ENCODE peak calls at places on chromosomes 1 and 21, in nine cellular contexts. One of them, this sample, is unnamed. For H3K27me3 and H3K4me1, the result is how much of the 10 kb centered on the place peaks cover.

GRCh38 chr1:150976879-150977694 is 2.5 kb upstream of the CERS2 start:
- DNase-seq in effector memory CD4-positive, alpha-beta T cell: peak
- DNase-seq in heart left ventricle: peak
- DNase-seq in endodermal cell: peak
- DNase-seq in ovary: peak
- DNase-seq in cardiac muscle cell: peak
- DNase-seq in K562: peak
- DNase-seq in IMR-90: no peak
- DNase-seq in fibroblast of lung: no peak
- DNase-seq in this sample: peak

GRCh38 chr21:29334717-29335428 is 36.2 kb downstream of the BACH1 start:
- DNase-seq in effector memory CD4-positive, alpha-beta T cell: no peak
- DNase-seq in heart left ventricle: no peak
- DNase-seq in endodermal cell: no peak
- DNase-seq in ovary: no peak
- DNase-seq in cardiac muscle cell: no peak
- DNase-seq in K562: no peak
- DNase-seq in IMR-90: peak
- DNase-seq in fibroblast of lung: peak
- DNase-seq in this sample: no peak

GRCh38 chr1:93620841-93621210 is 60.8 kb downstream of the BCAR3 start:
- DNase-seq in effector memory CD4-positive, alpha-beta T cell: no peak
- DNase-seq in heart left ventricle: no peak
- DNase-seq in endodermal cell: peak
- DNase-seq in ovary: no peak
- DNase-seq in cardiac muscle cell: no peak
- DNase-seq in K562: peak
- DNase-seq in IMR-90: no peak
- DNase-seq in fibroblast of lung: peak
- DNase-seq in this sample: no peak

GRCh38 chr1:60415696-60416095 is 342.1 kb upstream of the C1orf87 start:
- DNase-seq in effector memory CD4-positive, alpha-beta T cell: no peak
- DNase-seq in heart left ventricle: no peak
- DNase-seq in endodermal cell: no peak
- DNase-seq in ovary: no peak
- DNase-seq in cardiac muscle cell: no peak
- DNase-seq in K562: no peak
- DNase-seq in IMR-90: no peak
- DNase-seq in fibroblast of lung: no peak
- DNase-seq in this sample: no peak

GRCh38 chr1:53627666-53628065 is 111.3 kb downstream of the GLIS1 start:
- DNase-seq in effector memory CD4-positive, alpha-beta T cell: no peak
- DNase-seq in heart left ventricle: no peak
- DNase-seq in endodermal cell: peak
- DNase-seq in ovary: no peak
- DNase-seq in cardiac muscle cell: no peak
- DNase-seq in K562: no peak
- DNase-seq in IMR-90: no peak
- DNase-seq in fibroblast of lung: no peak
- DNase-seq in this sample: no peak

GRCh38 chr1:210726621-210727020 is 397.9 kb downstream of the HHAT start:
- DNase-seq in effector memory CD4-positive, alpha-beta T cell: no peak
- DNase-seq in heart left ventricle: no peak
- DNase-seq in endodermal cell: peak
- DNase-seq in ovary: no peak
- DNase-seq in cardiac muscle cell: peak
- DNase-seq in K562: peak
- DNase-seq in IMR-90: peak
- DNase-seq in fibroblast of lung: peak
- DNase-seq in this sample: peak

GRCh38 chr1:199335496-199335895 is 692.0 kb upstream of the NR5A2 start:
- DNase-seq in effector memory CD4-positive, alpha-beta T cell: no peak
- DNase-seq in heart left ventricle: no peak
- DNase-seq in endodermal cell: no peak
- DNase-seq in ovary: no peak
- DNase-seq in cardiac muscle cell: no peak
- DNase-seq in K562: no peak
- DNase-seq in IMR-90: peak
- DNase-seq in fibroblast of lung: peak
- DNase-seq in this sample: no peak

GRCh38 chr1:187921426-187921825 is 1092.7 kb downstream of the PLA2G4A start:
- DNase-seq in effector memory CD4-positive, alpha-beta T cell: no peak
- DNase-seq in heart left ventricle: no peak
- DNase-seq in endodermal cell: no peak
- DNase-seq in ovary: no peak
- DNase-seq in cardiac muscle cell: no peak
- DNase-seq in K562: no peak
- DNase-seq in IMR-90: peak
- DNase-seq in fibroblast of lung: peak
- DNase-seq in this sample: no peak

GRCh38 chr1:240559781-240560180 is 52.2 kb downstream of the GREM2 start:
- DNase-seq in effector memory CD4-positive, alpha-beta T cell: no peak
- DNase-seq in heart left ventricle: no peak
- DNase-seq in endodermal cell: no peak
- DNase-seq in ovary: no peak
- DNase-seq in cardiac muscle cell: no peak
- DNase-seq in K562: no peak
- DNase-seq in IMR-90: no peak
- DNase-seq in fibroblast of lung: peak
- DNase-seq in this sample: no peak

GRCh38 chr1:196407358-196408041 is 200.7 kb downstream of the KCNT2 start:
- DNase-seq in effector memory CD4-positive, alpha-beta T cell: no peak
- DNase-seq in heart left ventricle: no peak
- DNase-seq in endodermal cell: no peak
- DNase-seq in ovary: no peak
- DNase-seq in cardiac muscle cell: peak
- DNase-seq in K562: no peak
- DNase-seq in IMR-90: peak
- DNase-seq in fibroblast of lung: peak
- DNase-seq in this sample: no peak

GRCh38 chr1:220124542-220124941 is 30.6 kb downstream of the IARS2 start:
- DNase-seq in effector memory CD4-positive, alpha-beta T cell: no peak
- DNase-seq in heart left ventricle: no peak
- DNase-seq in endodermal cell: no peak
- DNase-seq in ovary: no peak
- DNase-seq in cardiac muscle cell: no peak
- DNase-seq in K562: no peak
- DNase-seq in IMR-90: peak
- DNase-seq in fibroblast of lung: peak
- DNase-seq in this sample: no peak

GRCh38 chr1:62285984-62286481 is 33.2 kb downstream of the KANK4 start:
- DNase-seq in effector memory CD4-positive, alpha-beta T cell: no peak
- DNase-seq in heart left ventricle: no peak
- DNase-seq in endodermal cell: peak
- DNase-seq in ovary: no peak
- DNase-seq in cardiac muscle cell: no peak
- DNase-seq in K562: no peak
- DNase-seq in IMR-90: no peak
- DNase-seq in fibroblast of lung: no peak
- DNase-seq in this sample: peak

GRCh38 chr1:85372683-85373446 is 92.1 kb downstream of the DDAH1 start:
- DNase-seq in effector memory CD4-positive, alpha-beta T cell: no peak
- DNase-seq in heart left ventricle: no peak
- DNase-seq in endodermal cell: no peak
- DNase-seq in ovary: no peak
- DNase-seq in cardiac muscle cell: no peak
- DNase-seq in K562: no peak
- DNase-seq in IMR-90: peak
- DNase-seq in fibroblast of lung: peak
- DNase-seq in this sample: no peak

GRCh38 chr21:33286600-33287456 is 20.7 kb downstream of the IL10RB start:
- DNase-seq in effector memory CD4-positive, alpha-beta T cell: no peak
- DNase-seq in heart left ventricle: peak
- DNase-seq in endodermal cell: no peak
- DNase-seq in ovary: peak
- DNase-seq in cardiac muscle cell: no peak
- DNase-seq in K562: no peak
- DNase-seq in IMR-90: peak
- DNase-seq in fibroblast of lung: peak
- DNase-seq in this sample: peak

GRCh38 chr1:147168626-147169058 is 3.6 kb downstream of the PRKAB2 start:
- DNase-seq in effector memory CD4-positive, alpha-beta T cell: no peak
- DNase-seq in heart left ventricle: no peak
- DNase-seq in endodermal cell: peak
- DNase-seq in ovary: no peak
- DNase-seq in cardiac muscle cell: peak
- DNase-seq in K562: no peak
- DNase-seq in IMR-90: peak
- DNase-seq in fibroblast of lung: peak
- DNase-seq in this sample: peak

GRCh38 chr1:75131593-75132420 is 2.4 kb upstream of the LHX8 start:
- DNase-seq in effector memory CD4-positive, alpha-beta T cell: no peak
- DNase-seq in heart left ventricle: no peak
- DNase-seq in endodermal cell: peak
- DNase-seq in ovary: no peak
- DNase-seq in cardiac muscle cell: no peak
- DNase-seq in K562: no peak
- DNase-seq in IMR-90: no peak
- DNase-seq in fibroblast of lung: no peak
- DNase-seq in this sample: no peak
- H3K27me3 ChIP-seq in effector memory CD4-positive, alpha-beta T cell: under half
- H3K27me3 ChIP-seq in heart left ventricle: half or more
- H3K27me3 ChIP-seq in endodermal cell: half or more
- H3K27me3 ChIP-seq in ovary: under half
- H3K27me3 ChIP-seq in cardiac muscle cell: half or more
- H3K27me3 ChIP-seq in K562: half or more
- H3K27me3 ChIP-seq in IMR-90: half or more
- H3K27me3 ChIP-seq in fibroblast of lung: half or more
- H3K27me3 ChIP-seq in this sample: under half

GRCh38 chr1:63817152-63817667 is 43.4 kb downstream of the ROR1 start:
- DNase-seq in effector memory CD4-positive, alpha-beta T cell: no peak
- DNase-seq in heart left ventricle: no peak
- DNase-seq in endodermal cell: no peak
- DNase-seq in ovary: no peak
- DNase-seq in cardiac muscle cell: peak
- DNase-seq in K562: no peak
- DNase-seq in IMR-90: peak
- DNase-seq in fibroblast of lung: peak
- DNase-seq in this sample: peak

GRCh38 chr1:63813829-63814277 is 40.0 kb downstream of the ROR1 start:
- DNase-seq in effector memory CD4-positive, alpha-beta T cell: no peak
- DNase-seq in heart left ventricle: no peak
- DNase-seq in endodermal cell: no peak
- DNase-seq in ovary: peak
- DNase-seq in cardiac muscle cell: no peak
- DNase-seq in K562: no peak
- DNase-seq in IMR-90: peak
- DNase-seq in fibroblast of lung: peak
- DNase-seq in this sample: peak

GRCh38 chr1:63819795-63820194 is 46.0 kb downstream of the ROR1 start:
- DNase-seq in effector memory CD4-positive, alpha-beta T cell: no peak
- DNase-seq in heart left ventricle: no peak
- DNase-seq in endodermal cell: no peak
- DNase-seq in ovary: no peak
- DNase-seq in cardiac muscle cell: no peak
- DNase-seq in K562: no peak
- DNase-seq in IMR-90: no peak
- DNase-seq in fibroblast of lung: no peak
- DNase-seq in this sample: no peak

GRCh38 chr1:63818567-63819340 is 44.9 kb downstream of the ROR1 start:
- DNase-seq in effector memory CD4-positive, alpha-beta T cell: no peak
- DNase-seq in heart left ventricle: no peak
- DNase-seq in endodermal cell: no peak
- DNase-seq in ovary: no peak
- DNase-seq in cardiac muscle cell: no peak
- DNase-seq in K562: no peak
- DNase-seq in IMR-90: no peak
- DNase-seq in fibroblast of lung: no peak
- DNase-seq in this sample: no peak

DNA sequence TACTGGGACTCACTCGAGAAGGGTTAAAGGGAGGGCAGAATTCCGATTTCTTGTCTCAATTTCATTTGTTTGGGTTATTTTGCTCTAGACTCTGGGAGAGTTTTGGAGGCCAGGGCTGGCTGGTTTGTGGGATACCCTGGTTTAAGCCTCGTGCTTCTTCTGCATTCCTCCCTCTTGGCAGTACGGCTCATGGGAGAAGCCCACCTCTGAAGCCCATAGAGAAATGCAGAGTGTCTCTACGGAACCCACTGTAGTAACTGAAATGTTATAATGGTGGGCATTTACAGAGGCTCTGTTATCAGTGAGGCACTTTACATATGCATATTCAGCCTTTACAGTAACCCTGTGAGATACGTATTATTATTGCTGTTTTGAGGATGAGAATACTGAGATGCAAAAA is 43.9 kb downstream of the ROR1 start:
- DNase-seq in effector memory CD4-positive, alpha-beta T cell: no peak
- DNase-seq in heart left ventricle: no peak
- DNase-seq in endodermal cell: no peak
- DNase-seq in ovary: no peak
- DNase-seq in cardiac muscle cell: no peak
- DNase-seq in K562: no peak
- DNase-seq in IMR-90: no peak
- DNase-seq in fibroblast of lung: no peak
- DNase-seq in this sample: no peak
- H3K4me1 ChIP-seq in effector memory CD4-positive, alpha-beta T cell: under half
- H3K4me1 ChIP-seq in heart left ventricle: half or more
- H3K4me1 ChIP-seq in endodermal cell: under half
- H3K4me1 ChIP-seq in ovary: under half
- H3K4me1 ChIP-seq in cardiac muscle cell: under half
- H3K4me1 ChIP-seq in K562: under half
- H3K4me1 ChIP-seq in IMR-90: under half
- H3K4me1 ChIP-seq in fibroblast of lung: under half
- H3K4me1 ChIP-seq in this sample: under half

GRCh38 chr1:186022184-186022583 is 288.0 kb downstream of the HMCN1 start:
- DNase-seq in effector memory CD4-positive, alpha-beta T cell: no peak
- DNase-seq in heart left ventricle: no peak
- DNase-seq in endodermal cell: no peak
- DNase-seq in ovary: no peak
- DNase-seq in cardiac muscle cell: no peak
- DNase-seq in K562: peak
- DNase-seq in IMR-90: no peak
- DNase-seq in fibroblast of lung: no peak
- DNase-seq in this sample: no peak
- H3K27me3 ChIP-seq in effector memory CD4-positive, alpha-beta T cell: under half
- H3K27me3 ChIP-seq in heart left ventricle: under half
- H3K27me3 ChIP-seq in endodermal cell: under half
- H3K27me3 ChIP-seq in ovary: under half
- H3K27me3 ChIP-seq in cardiac muscle cell: under half
- H3K27me3 ChIP-seq in K562: under half
- H3K27me3 ChIP-seq in IMR-90: under half
- H3K27me3 ChIP-seq in fibroblast of lung: under half
- H3K27me3 ChIP-seq in this sample: under half

DNA sequence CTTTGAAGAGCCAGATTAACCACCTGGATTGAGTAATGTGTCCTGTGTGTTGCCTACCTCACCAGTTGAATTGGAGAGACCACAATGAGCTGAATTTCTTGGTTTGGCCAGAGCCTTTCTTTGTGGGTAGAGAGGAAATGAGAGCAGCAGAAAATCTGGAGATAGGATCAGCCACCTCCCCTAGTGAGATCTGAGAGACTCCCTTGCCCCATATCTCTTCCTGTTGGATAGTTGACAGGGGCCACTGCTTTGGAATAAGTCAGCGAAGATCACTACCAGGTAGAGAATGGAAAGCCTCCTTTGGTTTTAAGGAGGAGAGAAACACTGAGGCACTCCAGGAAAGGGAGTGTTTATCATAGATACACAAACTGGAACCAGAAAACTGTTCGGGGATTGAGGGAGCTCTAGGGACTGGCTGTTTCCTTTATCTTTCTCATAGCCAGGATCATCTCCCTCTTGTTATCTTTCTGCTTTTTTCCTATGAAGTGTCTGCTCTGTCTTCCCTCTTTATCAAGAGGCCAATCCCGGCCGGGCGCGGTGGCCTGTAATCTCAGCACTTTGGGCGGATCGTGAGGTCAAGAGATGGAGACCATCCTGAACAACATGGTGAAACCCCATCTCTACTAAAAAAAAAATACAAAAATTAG is 21.3 kb upstream of the ZNF326 start:
- DNase-seq in effector memory CD4-positive, alpha-beta T cell: no peak
- DNase-seq in heart left ventricle: no peak
- DNase-seq in endodermal cell: no peak
- DNase-seq in ovary: no peak
- DNase-seq in cardiac muscle cell: no peak
- DNase-seq in K562: peak
- DNase-seq in IMR-90: no peak
- DNase-seq in fibroblast of lung: peak
- DNase-seq in this sample: no peak
- H3K4me1 ChIP-seq in effector memory CD4-positive, alpha-beta T cell: under half
- H3K4me1 ChIP-seq in heart left ventricle: under half
- H3K4me1 ChIP-seq in endodermal cell: under half
- H3K4me1 ChIP-seq in ovary: under half
- H3K4me1 ChIP-seq in cardiac muscle cell: under half
- H3K4me1 ChIP-seq in K562: under half
- H3K4me1 ChIP-seq in IMR-90: under half
- H3K4me1 ChIP-seq in fibroblast of lung: under half
- H3K4me1 ChIP-seq in this sample: under half

This sample was measured in body of pancreas.